ENCODE peak calls at places on chromosomes 13 and 19, in four cellular contexts. One of them, this sample, is unnamed.

GRCh38 chr13:98482476-98483444 is 94.1 kb downstream of the STK24 start:
- DNase-seq in ACHN: no peak
- DNase-seq in HFF-Myc: no peak
- DNase-seq in GM20000: peak
- DNase-seq in this sample: peak

GRCh38 chr13:113914333-113915011 is 50.6 kb upstream of the GAS6 start:
- DNase-seq in HFF-Myc: no peak
- DNase-seq in GM20000: no peak
- DNase-seq in ACHN: no peak
- DNase-seq in this sample: no peak

GRCh38 chr13:98285317-98285716 is 108.2 kb upstream of the RNF113B start:
- DNase-seq in GM20000: no peak
- DNase-seq in ACHN: no peak
- DNase-seq in HFF-Myc: no peak
- DNase-seq in this sample: no peak

GRCh38 chr13:99659234-99659633 is 158.0 kb downstream of the TM9SF2 start:
- DNase-seq in HFF-Myc: no peak
- DNase-seq in ACHN: no peak
- DNase-seq in GM20000: no peak
- DNase-seq in this sample: no peak

GRCh38 chr13:73303858-73304257 is 245.1 kb downstream of the KLF5 start:
- DNase-seq in HFF-Myc: no peak
- DNase-seq in ACHN: peak
- DNase-seq in GM20000: no peak
- DNase-seq in this sample: peak

GRCh38 chr13:93755341-93755740 is 528.7 kb downstream of the GPC6 start:
- DNase-seq in ACHN: no peak
- DNase-seq in GM20000: no peak
- DNase-seq in HFF-Myc: no peak
- DNase-seq in this sample: no peak

GRCh38 chr13:74015137-74015536 is 119.1 kb downstream of the KLF12 start:
- DNase-seq in GM20000: no peak
- DNase-seq in HFF-Myc: no peak
- DNase-seq in ACHN: peak
- DNase-seq in this sample: no peak

GRCh38 chr19:15332311-15332996 is at the start of gene BRD4:
- DNase-seq in HFF-Myc: no peak
- DNase-seq in GM20000: peak
- DNase-seq in ACHN: peak
- DNase-seq in this sample: peak

GRCh38 chr13:91368676-91369425 is 21.4 kb downstream of the MIR17HG start:
- DNase-seq in GM20000: no peak
- DNase-seq in HFF-Myc: no peak
- DNase-seq in ACHN: no peak
- DNase-seq in this sample: peak